ENCODE peak calls at places on chromosomes 7 and 10, in five cellular contexts. One of them, this sample, is unnamed.

GRCh38 chr10:57162231-57162630 is 801.2 kb upstream of the ZWINT start:
- DNase-seq in NCI-H1105: no peak
- DNase-seq in GM04503: no peak
- DNase-seq in NCI-H1092: no peak
- DNase-seq in dorsolateral prefrontal cortex: no peak
- DNase-seq in this sample: no peak

GRCh38 chr10:89644967-89645741 is at the start of gene PANK1:
- DNase-seq in NCI-H1105: peak; percentile 38
- DNase-seq in GM04503: peak; percentile 36
- DNase-seq in NCI-H1092: peak; percentile 29
- DNase-seq in dorsolateral prefrontal cortex: peak; percentile 71
- DNase-seq in this sample: peak; percentile 31

GRCh38 chr7:55112056-55112455 is 93.2 kb downstream of the EGFR start:
- DNase-seq in NCI-H1105: no peak
- DNase-seq in GM04503: no peak
- DNase-seq in NCI-H1092: no peak
- DNase-seq in dorsolateral prefrontal cortex: no peak
- DNase-seq in this sample: no peak

GRCh38 chr10:24209946-24210491 is 1.1 kb downstream of the KIAA1217 start:
- DNase-seq in NCI-H1105: no peak
- DNase-seq in GM04503: no peak
- DNase-seq in NCI-H1092: no peak
- DNase-seq in dorsolateral prefrontal cortex: no peak
- DNase-seq in this sample: no peak

GRCh38 chr10:28842321-28842720 is 165.0 kb downstream of the BAMBI start:
- DNase-seq in NCI-H1105: no peak
- DNase-seq in GM04503: peak; percentile 67
- DNase-seq in NCI-H1092: no peak
- DNase-seq in dorsolateral prefrontal cortex: no peak
- DNase-seq in this sample: no peak

GRCh38 chr10:35910234-35910633 is 268.1 kb upstream of the FZD8 start:
- DNase-seq in NCI-H1105: no peak
- DNase-seq in GM04503: peak; percentile 55
- DNase-seq in NCI-H1092: no peak
- DNase-seq in dorsolateral prefrontal cortex: no peak
- DNase-seq in this sample: no peak

GRCh38 chr10:4351723-4352565 is 474.1 kb upstream of the AKR1E2 start:
- DNase-seq in NCI-H1105: no peak
- DNase-seq in GM04503: peak; percentile 53
- DNase-seq in NCI-H1092: no peak
- DNase-seq in dorsolateral prefrontal cortex: no peak
- DNase-seq in this sample: no peak

GRCh38 chr7:109611656-109612055 is 1042.0 kb downstream of the DNAJB9 start:
- DNase-seq in NCI-H1105: no peak
- DNase-seq in GM04503: no peak
- DNase-seq in NCI-H1092: no peak
- DNase-seq in dorsolateral prefrontal cortex: no peak
- DNase-seq in this sample: no peak

GRCh38 chr10:3873728-3874461 is 88.9 kb upstream of the KLF6 start:
- DNase-seq in NCI-H1105: no peak
- DNase-seq in GM04503: no peak
- DNase-seq in NCI-H1092: peak; percentile 2
- DNase-seq in dorsolateral prefrontal cortex: no peak
- DNase-seq in this sample: peak; percentile 72

GRCh38 chr10:58625070-58625469 is 112.4 kb downstream of the BICC1 start:
- DNase-seq in NCI-H1105: no peak
- DNase-seq in GM04503: peak; percentile 85
- DNase-seq in NCI-H1092: no peak
- DNase-seq in dorsolateral prefrontal cortex: no peak
- DNase-seq in this sample: no peak

GRCh38 chr10:89351402-89352038 is 23.7 kb downstream of the IFIT3 start:
- DNase-seq in NCI-H1105: no peak
- DNase-seq in GM04503: no peak
- DNase-seq in NCI-H1092: no peak
- DNase-seq in dorsolateral prefrontal cortex: no peak
- DNase-seq in this sample: no peak

GRCh38 chr10:61760943-61761824 is 98.5 kb downstream of the CABCOCO1 start:
- DNase-seq in NCI-H1105: no peak
- DNase-seq in GM04503: peak; percentile 63
- DNase-seq in NCI-H1092: no peak
- DNase-seq in dorsolateral prefrontal cortex: no peak
- DNase-seq in this sample: peak; percentile 17

GRCh38 chr10:133158756-133159610 is 1.0 kb upstream of the KNDC1 start:
- DNase-seq in NCI-H1105: peak; percentile 31
- DNase-seq in GM04503: no peak
- DNase-seq in NCI-H1092: no peak
- DNase-seq in dorsolateral prefrontal cortex: no peak
- DNase-seq in this sample: no peak

GRCh38 chr7:149713061-149713730 is 60.2 kb downstream of the ZNF467 start:
- DNase-seq in NCI-H1105: no peak
- DNase-seq in GM04503: no peak
- DNase-seq in NCI-H1092: no peak
- DNase-seq in dorsolateral prefrontal cortex: no peak
- DNase-seq in this sample: no peak

GRCh38 chr7:94028768-94029167 is 24.6 kb upstream of the BET1 start:
- DNase-seq in NCI-H1105: no peak
- DNase-seq in GM04503: peak; percentile 11
- DNase-seq in NCI-H1092: no peak
- DNase-seq in dorsolateral prefrontal cortex: no peak
- DNase-seq in this sample: no peak

GRCh38 chr10:129579228-129579627 is 112.2 kb downstream of the MGMT start:
- DNase-seq in NCI-H1105: no peak
- DNase-seq in GM04503: no peak
- DNase-seq in NCI-H1092: no peak
- DNase-seq in dorsolateral prefrontal cortex: no peak
- DNase-seq in this sample: no peak

GRCh38 chr7:29132980-29133379 is 13.4 kb downstream of the CPVL start:
- DNase-seq in NCI-H1105: no peak
- DNase-seq in GM04503: no peak
- DNase-seq in NCI-H1092: no peak
- DNase-seq in dorsolateral prefrontal cortex: no peak
- DNase-seq in this sample: no peak

GRCh38 chr7:2321020-2321419 is 6.8 kb upstream of the SNX8 start:
- DNase-seq in NCI-H1105: no peak
- DNase-seq in GM04503: no peak
- DNase-seq in NCI-H1092: no peak
- DNase-seq in dorsolateral prefrontal cortex: peak; percentile 22
- DNase-seq in this sample: peak; percentile 37